ENCODE peak calls at places on chromosomes 1 and 21, in five cellular contexts. C, X, O, L and K are unnamed samples.
A peak's percentile ranks its signal among the peaks of the same experiment; 100 is the strongest.

GRCh38 chr1:9822897-9823692 is 670 bp downstream of the CLSTN1 start:
- DNase-seq in X (peak; percentile 48), L (peak; percentile 71), C (no peak), O (no peak), K (peak; percentile 8)

GRCh38 chr1:145918992-145919939 is 749 bp upstream of the PEX11B start:
- DNase-seq in X (peak; percentile 84), C (peak; percentile 55), O (peak; percentile 30), L (peak; percentile 68), K (no peak)

GRCh38 chr1:8312235-8313218 is 5.4 kb upstream of the SLC45A1 start:
- DNase-seq in L (no peak), O (no peak), X (no peak), C (no peak), K (no peak)

GRCh38 chr1:162984699-162985098 is 84.5 kb upstream of the RGS4 start:
- DNase-seq in O (no peak), L (no peak), C (no peak), X (peak; percentile 79), K (no peak)

GRCh38 chr1:200951016-200951415 is 56.3 kb downstream of the INAVA start:
- DNase-seq in L (no peak), C (no peak), X (peak; percentile 24), O (no peak), K (no peak)

GRCh38 chr1:222815367-222815765 is 527 bp downstream of the DISP1 start:
- DNase-seq in L (peak; percentile 87), X (peak; percentile 74), C (peak; percentile 23), O (no peak), K (peak; percentile 28)

GRCh38 chr1:70140894-70141293 is 64.5 kb downstream of the LRRC40 start:
- DNase-seq in O (no peak), X (peak; percentile 40), C (no peak), L (no peak), K (no peak)

GRCh38 chr1:53398091-53398490 is 61.1 kb upstream of the DMRTB1 start:
- DNase-seq in C (no peak), O (no peak), X (no peak), L (peak; percentile 43), K (no peak)

GRCh38 chr1:205961405-205961804 is 18.1 kb upstream of the SLC26A9 start:
- DNase-seq in X (peak; percentile 73), O (no peak), C (no peak), L (no peak), K (no peak)

GRCh38 chr1:195064358-195064757 is 1543.9 kb downstream of the KCNT2 start:
- DNase-seq in C (no peak), X (no peak), L (no peak), O (no peak), K (no peak)

GRCh38 chr1:93907718-93908117 is 1.5 kb downstream of the GCLM start:
- DNase-seq in O (no peak), C (peak; percentile 26), L (no peak), X (peak; percentile 75), K (no peak)

GRCh38 chr1:1264868-1265272 is 8.8 kb downstream of the UBE2J2 start:
- DNase-seq in O (no peak), X (peak; percentile 99), L (no peak), C (peak; percentile 36), K (no peak)

GRCh38 chr1:8663090-8663802 is 154.2 kb downstream of the RERE start:
- DNase-seq in L (no peak), X (no peak), O (no peak), C (no peak), K (no peak)

GRCh38 chr1:43337588-43337987 is at the start of gene MPL:
- DNase-seq in X (no peak), O (no peak), L (no peak), C (no peak), K (no peak)

GRCh38 chr21:34996304-34997081 is 52.6 kb downstream of the RUNX1 start:
- DNase-seq in O (no peak), C (no peak), L (peak; percentile 69), X (no peak), K (no peak)

GRCh38 chr1:225746361-225747179 is 31.1 kb upstream of the SRP9 start:
- DNase-seq in L (no peak), X (peak; percentile 88), O (peak; percentile 29), C (peak; percentile 72), K (no peak)

GRCh38 chr1:15417365-15417934 is 7.8 kb downstream of the EFHD2 start:
- DNase-seq in L (peak; percentile 88), X (peak; percentile 83), O (no peak), C (no peak), K (peak; percentile 69)

GRCh38 chr1:164673584-164674214 is 114.7 kb downstream of the PBX1 start:
- DNase-seq in X (no peak), O (no peak), C (peak; percentile 68), L (no peak), K (no peak)

GRCh38 chr1:91120915-91121314 is 99.1 kb upstream of the ZNF644 start:
- DNase-seq in L (no peak), O (no peak), X (no peak), C (peak; percentile 22), K (no peak)

GRCh38 chr1:47436979-47437517 is 796 bp upstream of the FOXD2 start:
- DNase-seq in X (peak; percentile 49), L (no peak), C (peak; percentile 30), O (no peak), K (no peak)

GRCh38 chr1:27391511-27392095 is 819 bp upstream of the GPR3 start:
- DNase-seq in O (no peak), C (peak; percentile 38), X (peak; percentile 58), L (no peak), K (peak; percentile 25)

GRCh38 chr1:117780981-117781475 is 148.4 kb downstream of the GDAP2 start:
- DNase-seq in L (no peak), C (no peak), O (no peak), X (no peak), K (no peak)

GRCh38 chr1:37931148-37931492 is 15.7 kb downstream of the INPP5B start:
- DNase-seq in X (no peak), O (no peak), L (peak; percentile 66), C (no peak), K (no peak)

GRCh38 chr1:54774820-54775498 is 10.6 kb upstream of the PARS2 start:
- DNase-seq in L (no peak), C (peak; percentile 46), O (no peak), X (peak; percentile 17), K (no peak)

GRCh38 chr1:53393325-53393792 is 65.5 kb upstream of the LRP8 start:
- DNase-seq in O (peak; percentile 71), L (peak; percentile 91), X (peak; percentile 72), C (peak; percentile 79), K (peak; percentile 65)

GRCh38 chr1:116432655-116433282 is 59.7 kb downstream of the ATP1A1 start:
- DNase-seq in C (no peak), O (no peak), L (no peak), X (no peak), K (no peak)

GRCh38 chr1:25616932-25617625 is 488 bp downstream of the MAN1C1 start:
- DNase-seq in L (peak; percentile 74), O (no peak), X (no peak), C (no peak), K (peak; percentile 25)

GRCh38 chr1:50620680-50621329 is 197.6 kb upstream of the DMRTA2 start:
- DNase-seq in C (peak; percentile 15), O (no peak), L (no peak), X (peak; percentile 47), K (no peak)

GRCh38 chr1:85200367-85200869 is 398 bp downstream of the SYDE2 start:
- DNase-seq in C (no peak), X (peak; percentile 37), O (no peak), L (peak; percentile 75), K (peak; percentile 15)

GRCh38 chr1:204196068-204196795 is at the start of gene KISS1:
- DNase-seq in L (no peak), O (no peak), X (no peak), C (no peak), K (no peak)

GRCh38 chr1:12706061-12706460 is 9.8 kb upstream of the AADACL3 start:
- DNase-seq in O (no peak), C (no peak), L (no peak), X (no peak), K (no peak)

GRCh38 chr1:25729045-25729444 is 70.9 kb upstream of the SELENON start:
- DNase-seq in X (no peak), L (peak; percentile 50), O (no peak), C (no peak), K (no peak)

GRCh38 chr1:68132426-68133130 is 82.2 kb upstream of the DIRAS3 start:
- DNase-seq in X (no peak), L (no peak), O (no peak), C (no peak), K (no peak)

GRCh38 chr1:89844236-89844807 is 23.5 kb downstream of the LRRC8D start:
- DNase-seq in L (peak; percentile 81), O (no peak), X (peak; percentile 74), C (no peak), K (peak; percentile 37)

GRCh38 chr1:29675481-29676263 is 439.4 kb downstream of the PTPRU start:
- DNase-seq in C (no peak), X (peak; percentile 19), O (no peak), L (no peak), K (no peak)

GRCh38 chr21:31898898-31899630 is 26.2 kb downstream of the HUNK start:
- DNase-seq in X (peak; percentile 31), C (no peak), L (no peak), O (no peak), K (no peak)

GRCh38 chr1:248828845-248829244 is 3.1 kb upstream of the SH3BP5L start:
- DNase-seq in C (peak; percentile 71), O (no peak), X (peak; percentile 63), L (no peak), K (no peak)